ENCODE peak calls at places on chromosome 9, in six cellular contexts. C is heart right ventricle, B is cardiac fibroblast, J is MM.1S, G is lower lobe of right lung, L is astrocyte. R is an unnamed sample.

GRCh38 chr9:86503926-86504325 is 149.7 kb upstream of the TUT7 start:
- DNase-seq in B (no peak), J (no peak), C (no peak), G (no peak), L (no peak), R (no peak)

GRCh38 chr9:114163517-114163924 is 8.2 kb downstream of the COL27A1 start:
- DNase-seq in B (peak; percentile 68), C (peak; percentile 57), G (peak; percentile 60), J (peak; percentile 61), L (peak; percentile 67), R (no peak)

GRCh38 chr9:33800886-33801285 is 5.5 kb downstream of the PRSS3 start:
- DNase-seq in C (no peak), J (no peak), L (peak; percentile 22), B (peak; percentile 24), G (no peak), R (no peak)

GRCh38 chr9:136626740-136627642 is 35.7 kb upstream of the EGFL7 start:
- DNase-seq in G (peak; percentile 51), L (no peak), B (no peak), C (peak; percentile 4), J (no peak), R (no peak)

GRCh38 chr9:86859966-86860365 is 87.3 kb downstream of the GAS1 start:
- DNase-seq in J (no peak), B (no peak), G (no peak), C (no peak), L (no peak), R (no peak)

GRCh38 chr9:9563817-9564216 is 1049.0 kb downstream of the PTPRD start:
- DNase-seq in G (no peak), L (no peak), B (no peak), J (no peak), C (no peak), R (no peak)

GRCh38 chr9:38343552-38343951 is 49.0 kb upstream of the ALDH1B1 start:
- DNase-seq in B (no peak), L (no peak), J (no peak), G (no peak), C (no peak), R (no peak)

GRCh38 chr9:132622144-132622543 is 39.7 kb downstream of the BARHL1 start:
- DNase-seq in L (peak; percentile 33), G (peak; percentile 68), C (peak; percentile 23), J (no peak), B (peak; percentile 50), R (no peak)

GRCh38 chr9:29775491-29775890 is 2202.2 kb upstream of the C9orf72 start:
- DNase-seq in J (no peak), L (no peak), B (no peak), C (no peak), G (no peak), R (no peak)

DNA sequence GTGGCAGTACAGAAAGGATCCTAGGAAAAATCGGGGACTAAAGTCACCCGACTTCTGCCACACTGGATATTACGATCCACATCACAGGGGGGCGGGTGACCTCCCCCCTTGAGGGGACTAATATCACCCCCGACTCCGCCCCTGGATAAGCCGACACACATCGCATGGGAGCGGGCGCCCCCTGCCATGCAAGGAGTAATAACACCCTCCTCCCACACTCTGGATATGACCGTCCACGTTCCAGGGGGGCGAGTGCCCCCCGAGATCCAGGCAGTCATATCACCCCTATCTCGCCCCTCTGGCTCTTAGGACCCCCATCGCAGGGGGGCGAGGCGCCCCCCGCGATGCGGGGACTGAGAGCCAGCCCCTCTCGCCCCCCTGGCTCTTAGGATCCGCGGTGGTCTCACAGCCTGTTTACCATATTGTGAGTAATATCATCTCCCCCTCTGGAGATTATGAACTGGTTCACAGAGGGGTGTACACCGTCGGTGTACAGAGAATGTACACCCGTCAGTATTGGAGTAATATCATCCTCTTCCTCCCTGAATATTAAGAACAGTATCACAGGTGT is 423.0 kb downstream of the DIRAS2 start:
- DNase-seq in J (peak; percentile 43), B (no peak), C (no peak), L (no peak), G (peak; percentile 56), R (no peak)
- TF ChIP-seq CTCF in J (peak; percentile 79), B (no peak), C (peak; percentile 56), L (no peak), G (peak; percentile 48), R (no peak)

GRCh38 chr9:32384002-32384363 is 460 bp upstream of the ACO1 start:
- DNase-seq in C (no peak), L (no peak), J (no peak), G (no peak), B (no peak), R (no peak)
- TF ChIP-seq CTCF in C (no peak), L (no peak), J (no peak), G (no peak), B (no peak), R (no peak)

GRCh38 chr9:14823800-14824199 is 86.4 kb downstream of the FREM1 start:
- DNase-seq in J (no peak), G (no peak), C (no peak), L (no peak), B (no peak), R (no peak)

GRCh38 chr9:14822666-14823065 is 87.6 kb downstream of the FREM1 start:
- DNase-seq in C (no peak), L (no peak), B (no peak), G (no peak), J (no peak), R (no peak)

GRCh38 chr9:14829204-14829603 is 81.0 kb downstream of the FREM1 start:
- DNase-seq in J (no peak), C (no peak), L (no peak), G (no peak), B (no peak), R (no peak)

GRCh38 chr9:14827805-14828204 is 82.4 kb downstream of the FREM1 start:
- DNase-seq in C (no peak), J (no peak), G (peak; percentile 62), B (no peak), L (no peak), R (no peak)

DNA sequence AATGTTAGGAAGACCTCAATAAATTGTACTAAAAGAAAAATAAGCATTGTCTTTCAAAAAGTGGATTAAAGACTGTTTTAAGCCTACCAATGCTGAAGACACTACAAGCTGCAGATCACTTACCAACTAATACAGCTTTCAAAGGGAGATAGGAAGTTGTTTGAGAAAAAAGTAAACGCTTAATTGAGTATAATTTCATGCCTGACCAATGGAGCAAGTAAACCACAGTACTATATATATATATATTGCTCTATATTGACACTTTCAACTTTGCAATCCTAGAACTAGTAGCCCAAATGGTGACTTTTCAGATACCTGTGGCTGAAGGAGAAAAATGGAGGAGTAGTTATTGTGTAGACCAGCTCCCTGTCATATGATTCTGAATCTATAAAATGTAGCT is 85.7 kb downstream of the FREM1 start:
- DNase-seq in G (no peak), B (no peak), J (no peak), C (no peak), L (no peak), R (no peak)
- TF ChIP-seq CTCF in G (no peak), B (no peak), J (no peak), C (no peak), L (no peak), R (no peak)

GRCh38 chr9:88041447-88041846 is 67.1 kb upstream of the CDK20 start:
- DNase-seq in G (no peak), C (no peak), J (no peak), L (no peak), B (peak; percentile 36), R (no peak)
- TF ChIP-seq CTCF in G (peak; percentile 27), C (peak; percentile 34), J (peak; percentile 27), L (peak; percentile 22), B (peak; percentile 37), R (peak; percentile 73)

GRCh38 chr9:36141288-36141687 is 4.8 kb downstream of the GLIPR2 start:
- DNase-seq in G (no peak), B (peak; percentile 54), C (no peak), J (no peak), L (no peak), R (no peak)
- TF ChIP-seq CTCF in G (peak; percentile 22), B (peak; percentile 39), C (peak; percentile 35), J (no peak), L (peak; percentile 20), R (peak; percentile 66)

GRCh38 chr9:4225291-4226119 is 74.4 kb downstream of the GLIS3 start:
- DNase-seq in L (peak; percentile 99), J (no peak), C (no peak), G (no peak), B (peak; percentile 47), R (peak; percentile 89)
- TF ChIP-seq CTCF in L (peak; percentile 36), J (no peak), C (peak; percentile 8), G (peak; percentile 7), B (no peak), R (peak; percentile 21)

GRCh38 chr9:121197135-121197534 is 4.5 kb downstream of the RAB14 start:
- DNase-seq in G (no peak), L (no peak), B (no peak), J (no peak), C (no peak), R (no peak)
- TF ChIP-seq CTCF in G (no peak), L (peak; percentile 8), B (peak; percentile 33), J (peak; percentile 32), C (no peak), R (no peak)

GRCh38 chr9:71634753-71635152 is 133.6 kb downstream of the CEMIP2 start:
- DNase-seq in L (no peak), C (no peak), G (no peak), J (no peak), B (no peak), R (no peak)

GRCh38 chr9:71636143-71636839 is 132.0 kb downstream of the CEMIP2 start:
- DNase-seq in C (no peak), G (no peak), J (no peak), L (no peak), B (no peak), R (no peak)

GRCh38 chr9:71629816-71630215 is 138.5 kb downstream of the CEMIP2 start:
- DNase-seq in C (no peak), L (no peak), J (no peak), B (no peak), G (no peak), R (no peak)

GRCh38 chr9:71630371-71630770 is 137.9 kb downstream of the CEMIP2 start:
- DNase-seq in C (no peak), L (no peak), G (no peak), J (no peak), B (peak; percentile 29), R (no peak)

DNA sequence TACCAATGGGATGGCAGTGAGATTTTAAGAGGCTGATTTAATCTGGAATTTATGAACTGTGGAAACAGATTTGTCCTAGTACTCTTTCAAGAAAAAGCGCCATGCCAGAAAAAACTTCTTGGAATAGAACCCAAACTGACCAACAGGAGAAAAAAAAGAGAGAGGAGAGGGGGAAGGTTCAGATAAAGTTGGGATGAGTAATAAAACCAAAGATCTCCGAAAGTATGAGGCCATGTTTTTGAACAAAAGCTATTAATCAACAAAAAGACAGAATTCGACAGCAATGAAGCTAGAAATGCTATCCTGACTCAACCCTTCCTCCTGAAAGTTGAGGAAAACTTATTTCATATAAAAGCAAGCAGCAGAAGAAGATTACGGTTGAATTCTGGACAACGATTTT is 135.5 kb downstream of the CEMIP2 start:
- DNase-seq in G (no peak), L (peak; percentile 63), C (no peak), J (no peak), B (no peak), R (no peak)
- TF ChIP-seq CTCF in G (no peak), L (no peak), C (no peak), J (no peak), B (no peak), R (no peak)

R was measured in AG09309.